ENCODE peak calls at places on chromosomes 13 and 19, in ten cellular contexts. H is mesendoderm, R is left cardiac atrium, G is kidney epithelial cell, C is kidney glomerular epithelial cell, T is neural progenitor cell, Q is astrocyte of the spinal cord, D is anterior cingulate cortex, O is heart right ventricle, V is HFFc6. M is an unnamed sample.
A peak's percentile ranks its signal among the peaks of the same experiment; 100 is the strongest.

GRCh38 chr19:35142531-35143230 is 374 bp upstream of the FXYD7 start:
- DNase-seq in H (peak; percentile 75), R (peak; percentile 62), G (no peak), C (peak; percentile 25), T (peak; percentile 84), Q (no peak), D (peak; percentile 29), O (peak; percentile 63), V (no peak), M (peak; percentile 63)

GRCh38 chr13:78655007-78655406 is 3.9 kb downstream of the OBI1 start:
- DNase-seq in H (no peak), R (no peak), G (no peak), C (no peak), T (no peak), Q (no peak), D (no peak), O (no peak), V (no peak), M (no peak)

GRCh38 chr19:3055741-3056453 is 6.4 kb downstream of the TLE5 start:
- DNase-seq in H (peak; percentile 46), R (no peak), G (no peak), C (peak; percentile 55), T (no peak), Q (no peak), D (no peak), O (no peak), V (no peak), M (no peak)

GRCh38 chr19:1360818-1361461 is 22.8 kb upstream of the NDUFS7 start:
- DNase-seq in H (no peak), R (peak; percentile 77), G (no peak), C (peak; percentile 66), T (peak; percentile 75), Q (peak; percentile 79), D (peak; percentile 60), O (peak; percentile 80), V (peak; percentile 76), M (peak; percentile 84)

GRCh38 chr19:32921624-32922023 is 50.1 kb downstream of the CEP89 start:
- DNase-seq in H (no peak), R (no peak), G (no peak), C (no peak), T (no peak), Q (no peak), D (no peak), O (no peak), V (no peak), M (no peak)

GRCh38 chr19:35120492-35120891 is 4.9 kb downstream of the FXYD3 start:
- DNase-seq in H (no peak), R (no peak), G (no peak), C (no peak), T (no peak), Q (peak; percentile 59), D (no peak), O (no peak), V (peak; percentile 22), M (peak; percentile 85)

GRCh38 chr13:30676672-30677071 is 58.7 kb upstream of the ALOX5AP start:
- DNase-seq in H (peak; percentile 44), R (no peak), G (no peak), C (no peak), T (no peak), Q (peak; percentile 44), D (no peak), O (no peak), V (peak; percentile 27), M (peak; percentile 25)

GRCh38 chr13:33927315-33927714 is 109.4 kb downstream of the RFC3 start:
- DNase-seq in H (no peak), R (no peak), G (peak; percentile 16), C (no peak), T (no peak), Q (peak; percentile 70), D (no peak), O (no peak), V (peak; percentile 61), M (peak; percentile 82)

GRCh38 chr13:44263920-44264610 is 109.6 kb upstream of the SERP2 start:
- DNase-seq in H (no peak), R (no peak), G (no peak), C (no peak), T (no peak), Q (no peak), D (no peak), O (no peak), V (no peak), M (no peak)

GRCh38 chr13:41668130-41668757 is 210.9 kb downstream of the RGCC start:
- DNase-seq in H (peak; percentile 94), R (peak; percentile 31), G (peak; percentile 75), C (peak; percentile 86), T (peak; percentile 86), Q (peak; percentile 96), D (no peak), O (no peak), V (peak; percentile 85), M (peak; percentile 86)

GRCh38 chr19:5060591-5061339 is 91.9 kb downstream of the KDM4B start:
- DNase-seq in H (no peak), R (peak; percentile 68), G (no peak), C (no peak), T (peak; percentile 55), Q (no peak), D (no peak), O (no peak), V (no peak), M (no peak)

GRCh38 chr13:94711561-94712286 is 621 bp downstream of the SOX21 start:
- DNase-seq in H (peak; percentile 59), R (no peak), G (no peak), C (no peak), T (peak; percentile 61), Q (peak; percentile 43), D (no peak), O (no peak), V (no peak), M (peak; percentile 24)

GRCh38 chr13:27201661-27202060 is 30.1 kb upstream of the USP12 start:
- DNase-seq in H (no peak), R (no peak), G (peak; percentile 61), C (peak; percentile 17), T (no peak), Q (no peak), D (no peak), O (no peak), V (peak; percentile 35), M (peak; percentile 49)

GRCh38 chr19:50658438-50659317 is 9.4 kb downstream of the C19orf81 start:
- DNase-seq in H (peak; percentile 91), R (peak; percentile 79), G (no peak), C (peak; percentile 71), T (peak; percentile 94), Q (peak; percentile 3), D (peak; percentile 80), O (peak; percentile 68), V (no peak), M (peak; percentile 63)

GRCh38 chr13:108964601-108965000 is 335.2 kb downstream of the MYO16 start:
- DNase-seq in H (no peak), R (no peak), G (no peak), C (no peak), T (no peak), Q (no peak), D (no peak), O (no peak), V (no peak), M (no peak)

GRCh38 chr13:105996391-105997028 is 539.0 kb downstream of the EFNB2 start:
- DNase-seq in H (no peak), R (no peak), G (no peak), C (no peak), T (no peak), Q (no peak), D (no peak), O (no peak), V (no peak), M (no peak)

GRCh38 chr19:41327076-41327475 is 17.1 kb downstream of the CCDC97 start:
- DNase-seq in H (no peak), R (no peak), G (no peak), C (no peak), T (no peak), Q (no peak), D (no peak), O (no peak), V (no peak), M (peak; percentile 13)

GRCh38 chr19:2719910-2720776 is 1.0 kb downstream of the DIRAS1 start:
- DNase-seq in H (peak; percentile 70), R (peak; percentile 58), G (no peak), C (peak; percentile 7), T (peak; percentile 62), Q (no peak), D (peak; percentile 49), O (peak; percentile 50), V (peak; percentile 33), M (peak; percentile 72)

GRCh38 chr13:49457221-49457620 is 13.1 kb downstream of the SETDB2 start:
- DNase-seq in H (no peak), R (no peak), G (no peak), C (no peak), T (no peak), Q (no peak), D (no peak), O (no peak), V (no peak), M (no peak)

GRCh38 chr13:93226623-93227279 is at the start of gene GPC6:
- DNase-seq in H (peak; percentile 96), R (peak; percentile 31), G (peak; percentile 62), C (peak; percentile 84), T (peak; percentile 84), Q (peak; percentile 96), D (peak; percentile 39), O (no peak), V (peak; percentile 79), M (peak; percentile 89)

GRCh38 chr19:575527-576506 is 3.4 kb downstream of the BSG start:
- DNase-seq in H (no peak), R (peak; percentile 80), G (no peak), C (peak; percentile 24), T (no peak), Q (peak; percentile 43), D (peak; percentile 49), O (peak; percentile 77), V (peak; percentile 42), M (peak; percentile 77)

GRCh38 chr19:58468216-58468839 is 1.4 kb downstream of the ZNF324 start:
- DNase-seq in H (peak; percentile 26), R (no peak), G (no peak), C (no peak), T (no peak), Q (no peak), D (no peak), O (no peak), V (no peak), M (no peak)

GRCh38 chr13:76886005-76886291 is 257 bp downstream of the KCTD12 start:
- DNase-seq in H (no peak), R (no peak), G (no peak), C (no peak), T (no peak), Q (no peak), D (no peak), O (no peak), V (no peak), M (no peak)

GRCh38 chr19:42088471-42089190 is 12.7 kb downstream of the ZNF574 start:
- DNase-seq in H (no peak), R (no peak), G (no peak), C (peak; percentile 20), T (no peak), Q (peak; percentile 83), D (no peak), O (no peak), V (peak; percentile 42), M (peak; percentile 44)

GRCh38 chr19:10315335-10316214 is at the start of gene FDX2:
- DNase-seq in H (peak; percentile 91), R (peak; percentile 90), G (no peak), C (peak; percentile 56), T (peak; percentile 92), Q (peak; percentile 77), D (peak; percentile 81), O (peak; percentile 92), V (peak; percentile 69), M (peak; percentile 61)

GRCh38 chr19:36939153-36939552 is 23.0 kb downstream of the ZNF568 start:
- DNase-seq in H (peak; percentile 16), R (no peak), G (no peak), C (no peak), T (no peak), Q (no peak), D (no peak), O (no peak), V (no peak), M (no peak)

GRCh38 chr19:47093841-47094240 is 19.7 kb downstream of the ZC3H4 start:
- DNase-seq in H (no peak), R (no peak), G (no peak), C (no peak), T (no peak), Q (no peak), D (no peak), O (no peak), V (no peak), M (no peak)

GRCh38 chr19:29779921-29780320 is 31.9 kb upstream of the CCNE1 start:
- DNase-seq in H (no peak), R (no peak), G (no peak), C (no peak), T (peak; percentile 28), Q (no peak), D (no peak), O (no peak), V (no peak), M (no peak)

M was measured in foreskin fibroblast.